ENCODE peak calls at places on chromosomes 6 and 20, in six cellular contexts. One of them, this sample, is unnamed.

GRCh38 chr6:143731789-143732188 is 54.0 kb downstream of the PHACTR2 start:
- DNase-seq in PC-3: no peak
- DNase-seq in GM23338: no peak
- DNase-seq in tibial artery: no peak
- DNase-seq in adipocyte: no peak
- DNase-seq in CD4-positive, CD25-positive, alpha-beta regulatory T cell: no peak
- DNase-seq in this sample: no peak

GRCh38 chr6:150719099-150719767 is 119.5 kb downstream of the PLEKHG1 start:
- DNase-seq in PC-3: peak; percentile 8
- DNase-seq in adipocyte: no peak
- DNase-seq in GM23338: no peak
- DNase-seq in CD4-positive, CD25-positive, alpha-beta regulatory T cell: no peak
- DNase-seq in tibial artery: no peak
- DNase-seq in this sample: no peak

GRCh38 chr6:6565069-6565468 is 23.5 kb upstream of the LY86 start:
- DNase-seq in adipocyte: no peak
- DNase-seq in PC-3: no peak
- DNase-seq in tibial artery: no peak
- DNase-seq in CD4-positive, CD25-positive, alpha-beta regulatory T cell: no peak
- DNase-seq in GM23338: no peak
- DNase-seq in this sample: no peak

GRCh38 chr20:54668271-54669053 is 193.1 kb downstream of the DOK5 start:
- DNase-seq in tibial artery: no peak
- DNase-seq in CD4-positive, CD25-positive, alpha-beta regulatory T cell: peak; percentile 4
- DNase-seq in adipocyte: peak; percentile 53
- DNase-seq in PC-3: peak; percentile 63
- DNase-seq in GM23338: peak; percentile 69
- DNase-seq in this sample: no peak

GRCh38 chr6:135013211-135013610 is 41.4 kb downstream of the HBS1L start:
- DNase-seq in GM23338: no peak
- DNase-seq in PC-3: no peak
- DNase-seq in adipocyte: no peak
- DNase-seq in tibial artery: no peak
- DNase-seq in CD4-positive, CD25-positive, alpha-beta regulatory T cell: no peak
- DNase-seq in this sample: no peak

GRCh38 chr20:3847419-3847940 is 846 bp downstream of the MAVS start:
- DNase-seq in CD4-positive, CD25-positive, alpha-beta regulatory T cell: no peak
- DNase-seq in adipocyte: no peak
- DNase-seq in GM23338: no peak
- DNase-seq in PC-3: peak; percentile 30
- DNase-seq in tibial artery: no peak
- DNase-seq in this sample: no peak

GRCh38 chr6:31822038-31822821 is 5.3 kb upstream of the HSPA1B start:
- DNase-seq in adipocyte: peak; percentile 90
- DNase-seq in tibial artery: peak; percentile 97
- DNase-seq in PC-3: peak; percentile 92
- DNase-seq in CD4-positive, CD25-positive, alpha-beta regulatory T cell: peak; percentile 76
- DNase-seq in GM23338: peak; percentile 82
- DNase-seq in this sample: peak; percentile 94

GRCh38 chr6:13331516-13332348 is 3.4 kb upstream of the TBC1D7 start:
- DNase-seq in GM23338: peak; percentile 44
- DNase-seq in adipocyte: peak; percentile 78
- DNase-seq in tibial artery: no peak
- DNase-seq in CD4-positive, CD25-positive, alpha-beta regulatory T cell: peak; percentile 40
- DNase-seq in PC-3: peak; percentile 73
- DNase-seq in this sample: no peak

GRCh38 chr6:81451787-81452186 is 300.7 kb downstream of the TENT5A start:
- DNase-seq in tibial artery: no peak
- DNase-seq in GM23338: peak; percentile 4
- DNase-seq in adipocyte: peak; percentile 70
- DNase-seq in CD4-positive, CD25-positive, alpha-beta regulatory T cell: no peak
- DNase-seq in PC-3: peak; percentile 55
- DNase-seq in this sample: no peak

GRCh38 chr6:38715016-38715809 is at the start of gene DNAH8:
- DNase-seq in PC-3: no peak
- DNase-seq in CD4-positive, CD25-positive, alpha-beta regulatory T cell: no peak
- DNase-seq in GM23338: peak; percentile 58
- DNase-seq in tibial artery: no peak
- DNase-seq in adipocyte: peak; percentile 47
- DNase-seq in this sample: no peak

GRCh38 chr6:161956082-161956481 is 682.2 kb upstream of the AGPAT4 start:
- DNase-seq in tibial artery: no peak
- DNase-seq in GM23338: no peak
- DNase-seq in adipocyte: no peak
- DNase-seq in PC-3: no peak
- DNase-seq in CD4-positive, CD25-positive, alpha-beta regulatory T cell: no peak
- DNase-seq in this sample: no peak

GRCh38 chr6:137824502-137824879 is 42.6 kb upstream of the TNFAIP3 start:
- DNase-seq in CD4-positive, CD25-positive, alpha-beta regulatory T cell: no peak
- DNase-seq in adipocyte: no peak
- DNase-seq in PC-3: no peak
- DNase-seq in GM23338: no peak
- DNase-seq in tibial artery: no peak
- DNase-seq in this sample: no peak

GRCh38 chr6:137820952-137821351 is 46.1 kb upstream of the TNFAIP3 start:
- DNase-seq in GM23338: no peak
- DNase-seq in PC-3: no peak
- DNase-seq in adipocyte: peak; percentile 39
- DNase-seq in tibial artery: no peak
- DNase-seq in CD4-positive, CD25-positive, alpha-beta regulatory T cell: no peak
- DNase-seq in this sample: no peak

GRCh38 chr6:137827411-137827940 is 39.6 kb upstream of the TNFAIP3 start:
- DNase-seq in CD4-positive, CD25-positive, alpha-beta regulatory T cell: no peak
- DNase-seq in tibial artery: no peak
- DNase-seq in PC-3: no peak
- DNase-seq in adipocyte: no peak
- DNase-seq in GM23338: no peak
- DNase-seq in this sample: no peak

GRCh38 chr6:137821486-137821885 is 45.6 kb upstream of the TNFAIP3 start:
- DNase-seq in CD4-positive, CD25-positive, alpha-beta regulatory T cell: no peak
- DNase-seq in PC-3: no peak
- DNase-seq in adipocyte: no peak
- DNase-seq in tibial artery: no peak
- DNase-seq in GM23338: no peak
- DNase-seq in this sample: no peak

DNA sequence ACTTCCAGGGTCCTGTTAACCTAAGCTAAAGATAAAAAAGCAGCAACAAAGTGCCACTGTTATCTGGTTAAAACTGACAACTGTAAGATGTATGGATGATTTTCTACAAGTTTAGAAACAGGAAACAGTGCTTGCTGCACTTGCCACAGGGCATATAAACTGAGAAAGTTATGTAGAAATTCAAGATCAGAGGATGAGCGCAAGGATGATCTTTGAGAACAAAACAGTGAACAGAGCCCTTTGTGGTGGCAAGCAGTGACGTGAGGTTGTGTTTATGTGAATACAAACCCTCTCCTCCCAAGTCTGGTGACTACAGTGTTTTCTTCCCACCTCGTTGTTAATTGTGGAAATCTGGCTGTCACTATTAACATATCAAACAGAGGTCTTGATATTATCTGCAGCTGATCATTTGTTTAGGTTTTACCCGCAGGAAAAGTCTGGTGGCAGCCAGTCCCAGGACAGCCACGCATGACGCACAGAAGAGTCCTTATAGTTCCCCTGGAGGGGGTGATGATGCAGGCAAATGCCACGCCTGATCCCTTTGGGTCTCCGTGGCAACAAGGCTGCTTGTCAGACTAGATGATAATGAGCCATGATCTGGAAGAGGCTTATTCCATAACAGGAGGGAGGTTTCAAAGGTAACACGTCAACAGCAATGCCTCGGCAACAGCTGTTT is 43.1 kb upstream of the TNFAIP3 start:
- DNase-seq in tibial artery: no peak
- DNase-seq in adipocyte: peak; percentile 66
- DNase-seq in PC-3: no peak
- DNase-seq in CD4-positive, CD25-positive, alpha-beta regulatory T cell: peak; percentile 90
- DNase-seq in GM23338: peak; percentile 18
- DNase-seq in this sample: no peak
- H3K4me1 ChIP-seq in tibial artery: no peaks in the 10 kb centered on the region
- H3K4me1 ChIP-seq in adipocyte: peaks cover 32% of the 10 kb centered on the region
- H3K4me1 ChIP-seq in PC-3: peaks cover 14% of the 10 kb centered on the region
- H3K4me1 ChIP-seq in CD4-positive, CD25-positive, alpha-beta regulatory T cell: peaks cover 87% of the 10 kb centered on the region
- H3K4me1 ChIP-seq in GM23338: no peaks in the 10 kb centered on the region
- H3K4me1 ChIP-seq in this sample: no peaks in the 10 kb centered on the region

DNA sequence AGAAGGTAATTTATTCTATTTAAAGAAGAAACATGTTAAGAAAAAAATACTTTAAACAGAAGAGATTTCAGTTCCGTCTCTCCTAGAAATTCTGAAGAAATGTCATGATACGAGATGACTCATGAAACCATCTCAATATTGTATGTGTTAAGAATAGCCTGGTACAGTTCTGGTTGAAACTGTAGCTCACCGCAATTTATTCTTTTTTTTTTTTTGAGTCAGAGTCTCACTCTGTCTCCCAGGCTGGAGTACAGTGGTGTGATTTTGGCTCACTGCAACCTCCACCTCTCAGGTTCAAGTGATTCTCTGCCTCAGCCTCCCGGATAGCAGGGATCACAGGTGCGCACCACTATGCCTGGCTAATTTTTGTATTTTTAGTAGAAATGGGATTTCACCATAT is 103.3 kb downstream of the ARHGAP18 start:
- DNase-seq in GM23338: no peak
- DNase-seq in adipocyte: peak; percentile 27
- DNase-seq in PC-3: no peak
- DNase-seq in CD4-positive, CD25-positive, alpha-beta regulatory T cell: no peak
- DNase-seq in tibial artery: no peak
- DNase-seq in this sample: no peak
- H3K4me1 ChIP-seq in GM23338: peaks cover 25% of the 10 kb centered on the region
- H3K4me1 ChIP-seq in adipocyte: peaks cover 40% of the 10 kb centered on the region
- H3K4me1 ChIP-seq in PC-3: no peaks in the 10 kb centered on the region
- H3K4me1 ChIP-seq in CD4-positive, CD25-positive, alpha-beta regulatory T cell: no peaks in the 10 kb centered on the region
- H3K4me1 ChIP-seq in tibial artery: no peaks in the 10 kb centered on the region
- H3K4me1 ChIP-seq in this sample: no peaks in the 10 kb centered on the region

GRCh38 chr6:15259766-15260098 is 13.9 kb downstream of the JARID2 start:
- DNase-seq in GM23338: no peak
- DNase-seq in tibial artery: no peak
- DNase-seq in CD4-positive, CD25-positive, alpha-beta regulatory T cell: no peak
- DNase-seq in PC-3: no peak
- DNase-seq in adipocyte: no peak
- DNase-seq in this sample: no peak
- H3K4me1 ChIP-seq in GM23338: peaks cover 100% of the 10 kb centered on the region
- H3K4me1 ChIP-seq in tibial artery: no peaks in the 10 kb centered on the region
- H3K4me1 ChIP-seq in CD4-positive, CD25-positive, alpha-beta regulatory T cell: peaks cover 31% of the 10 kb centered on the region
- H3K4me1 ChIP-seq in PC-3: peaks cover 20% of the 10 kb centered on the region
- H3K4me1 ChIP-seq in adipocyte: peaks cover 56% of the 10 kb centered on the region
- H3K4me1 ChIP-seq in this sample: no peaks in the 10 kb centered on the region

DNA sequence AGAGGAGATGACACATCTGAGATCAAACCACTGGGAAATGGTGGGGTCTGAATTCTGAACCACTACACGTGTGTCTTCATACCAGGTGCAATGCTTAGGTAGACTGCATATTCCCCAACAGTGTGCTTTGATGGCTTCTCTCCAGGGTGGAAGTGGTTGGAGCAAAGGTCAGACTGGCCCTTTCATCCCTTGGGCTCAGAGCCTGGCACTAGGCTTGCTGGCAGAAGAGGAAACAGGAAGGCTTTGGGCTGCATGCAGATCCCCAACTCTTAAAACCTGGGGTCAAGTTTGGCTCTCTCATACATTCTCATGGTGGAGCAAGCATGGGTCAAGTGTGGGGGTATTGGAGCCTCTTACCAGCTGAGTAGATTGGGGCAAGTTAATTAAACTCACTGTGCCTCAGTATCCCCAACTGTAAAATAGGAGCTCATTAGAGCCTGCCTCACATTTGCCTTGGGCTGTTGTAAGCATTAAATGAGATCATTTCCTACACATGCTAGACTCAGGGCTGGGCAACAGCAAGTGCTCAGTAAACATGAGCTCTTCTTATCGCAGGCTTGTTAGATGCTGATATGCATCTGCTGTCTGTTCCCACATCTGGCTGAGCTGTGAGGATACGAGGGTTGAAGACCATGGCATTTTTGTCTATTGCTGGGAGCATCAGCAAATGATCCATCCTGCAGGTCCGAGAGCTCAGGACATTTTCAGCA is 51.6 kb upstream of the FAM83D start:
- DNase-seq in tibial artery: peak; percentile 37
- DNase-seq in CD4-positive, CD25-positive, alpha-beta regulatory T cell: peak; percentile 40
- DNase-seq in adipocyte: no peak
- DNase-seq in PC-3: no peak
- DNase-seq in GM23338: no peak
- DNase-seq in this sample: no peak
- H3K4me1 ChIP-seq in tibial artery: no peaks in the 10 kb centered on the region
- H3K4me1 ChIP-seq in CD4-positive, CD25-positive, alpha-beta regulatory T cell: peaks cover 70% of the 10 kb centered on the region
- H3K4me1 ChIP-seq in adipocyte: no peaks in the 10 kb centered on the region
- H3K4me1 ChIP-seq in PC-3: peaks cover 23% of the 10 kb centered on the region
- H3K4me1 ChIP-seq in GM23338: peaks cover 21% of the 10 kb centered on the region
- H3K4me1 ChIP-seq in this sample: no peaks in the 10 kb centered on the region

GRCh38 chr6:25038992-25039391 is 103.2 kb upstream of the RIPOR2 start:
- DNase-seq in tibial artery: no peak
- DNase-seq in PC-3: no peak
- DNase-seq in CD4-positive, CD25-positive, alpha-beta regulatory T cell: no peak
- DNase-seq in GM23338: no peak
- DNase-seq in adipocyte: no peak
- DNase-seq in this sample: no peak
- H3K4me1 ChIP-seq in tibial artery: no peaks in the 10 kb centered on the region
- H3K4me1 ChIP-seq in PC-3: no peaks in the 10 kb centered on the region
- H3K4me1 ChIP-seq in CD4-positive, CD25-positive, alpha-beta regulatory T cell: peaks cover 88% of the 10 kb centered on the region
- H3K4me1 ChIP-seq in GM23338: peaks cover 4% of the 10 kb centered on the region
- H3K4me1 ChIP-seq in adipocyte: no peaks in the 10 kb centered on the region
- H3K4me1 ChIP-seq in this sample: no peaks in the 10 kb centered on the region